ENCODE peak calls at places on chromosomes 5 and 9, in six cellular contexts. P is hepatocyte, F is PC-3, G is left ventricle myocardium inferior, T is ovary, B is AG04450. E is an unnamed sample. For H3K27me3, the result is how much of the 10 kb centered on the place peaks cover.

GRCh38 chr9:72977670-72978069 is 24.8 kb upstream of the ALDH1A1 start:
- DNase-seq in P (no peak), T (no peak), F (no peak), G (no peak), B (no peak), E (no peak)

GRCh38 chr9:77978086-77978781 is 53.4 kb downstream of the GNAQ start:
- DNase-seq in T (no peak), B (no peak), G (no peak), P (no peak), F (no peak), E (no peak)

GRCh38 chr9:129809346-129809745 is 6.4 kb downstream of the TOR1B start:
- DNase-seq in T (no peak), G (no peak), B (no peak), F (no peak), P (no peak), E (no peak)

GRCh38 chr5:31232273-31232888 is 38.9 kb downstream of the CDH6 start:
- DNase-seq in B (peak), T (no peak), P (peak), F (peak), G (no peak), E (no peak)

GRCh38 chr5:150284311-150284710 is 5.3 kb downstream of the CAMK2A start:
- DNase-seq in P (no peak), B (no peak), G (no peak), T (no peak), F (no peak), E (no peak)

GRCh38 chr9:75359638-75360037 is 271.3 kb downstream of the OSTF1 start:
- DNase-seq in F (no peak), B (no peak), T (no peak), P (no peak), G (no peak), E (no peak)

GRCh38 chr5:172059661-172060100 is 53.2 kb upstream of the FBXW11 start:
- DNase-seq in G (no peak), B (no peak), T (no peak), P (no peak), F (peak), E (no peak)

GRCh38 chr5:20335978-20336377 is 348.0 kb upstream of the CDH18 start:
- DNase-seq in B (no peak), G (no peak), T (no peak), F (peak), P (no peak), E (no peak)

GRCh38 chr5:112373888-112374287 is 45.2 kb downstream of the EPB41L4A start:
- DNase-seq in B (no peak), F (no peak), G (no peak), P (no peak), T (no peak), E (no peak)

GRCh38 chr5:54226215-54226614 is 84.2 kb downstream of the ARL15 start:
- DNase-seq in B (no peak), P (no peak), G (no peak), F (no peak), T (no peak), E (no peak)

GRCh38 chr5:94168151-94168550 is 426.8 kb upstream of the POU5F2 start:
- DNase-seq in G (no peak), B (no peak), P (no peak), T (no peak), F (no peak), E (no peak)

GRCh38 chr9:99931155-99931840 is 24.8 kb downstream of the STX17 start:
- DNase-seq in T (no peak), P (no peak), F (no peak), G (no peak), B (no peak), E (no peak)

GRCh38 chr5:143536364-143536763 is 132.9 kb upstream of the NR3C1 start:
- DNase-seq in P (peak), G (no peak), F (peak), T (no peak), B (peak), E (no peak)

GRCh38 chr9:21266733-21267132 is 26.9 kb upstream of the IFNA14 start:
- DNase-seq in G (no peak), B (no peak), F (no peak), T (no peak), P (no peak), E (no peak)
- H3K27me3 ChIP-seq in G (under half), B (under half), F (under half), T (under half), P (under half), E (under half)

DNA sequence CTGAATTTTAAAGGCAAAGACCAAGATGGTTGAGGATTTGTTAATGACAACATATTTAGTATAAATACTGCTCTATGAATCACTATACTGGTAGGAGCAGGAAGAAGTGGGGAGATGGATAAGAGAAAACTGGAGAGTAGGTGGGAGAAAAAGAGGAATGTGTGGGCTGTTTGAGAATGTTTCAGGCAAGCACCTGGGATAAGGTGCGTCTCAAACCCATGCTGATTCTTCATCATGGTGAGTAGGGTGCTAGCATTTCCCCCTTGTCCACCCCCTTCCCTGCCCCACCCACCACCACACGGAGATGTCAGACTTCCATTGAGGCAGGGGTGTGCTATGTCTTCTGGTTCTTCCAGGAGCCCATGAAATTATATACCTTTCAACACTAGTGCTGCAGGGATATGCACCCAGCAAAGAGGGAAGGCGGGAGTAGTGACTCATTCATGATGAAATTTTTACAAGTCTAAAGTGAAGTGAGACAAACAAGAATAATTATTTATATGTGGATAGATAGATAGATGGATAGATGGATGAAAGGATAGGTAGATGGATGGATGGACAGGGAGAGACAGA is 54.3 kb downstream of the MTX3 start:
- DNase-seq in P (no peak), F (peak), G (no peak), T (no peak), B (no peak), E (no peak)
- H3K27ac ChIP-seq in P (no peak), F (no peak), G (peak), T (no peak), B (no peak), E (no peak)

GRCh38 chr5:174731214-174732039 is 7.0 kb downstream of the MSX2 start:
- DNase-seq in T (no peak), B (no peak), G (no peak), F (no peak), P (no peak), E (no peak)

GRCh38 chr5:174725991-174726601 is 1.7 kb downstream of the MSX2 start:
- DNase-seq in B (no peak), F (no peak), G (no peak), P (no peak), T (no peak), E (no peak)

GRCh38 chr5:174727794-174728662 is 3.6 kb downstream of the MSX2 start:
- DNase-seq in T (no peak), B (no peak), F (no peak), P (no peak), G (no peak), E (no peak)

GRCh38 chr5:174726916-174727793 is 2.8 kb downstream of the MSX2 start:
- DNase-seq in F (no peak), B (no peak), T (no peak), G (no peak), P (no peak), E (no peak)

GRCh38 chr5:174729075-174729680 is 4.8 kb downstream of the MSX2 start:
- DNase-seq in T (no peak), B (no peak), F (no peak), G (no peak), P (no peak), E (no peak)
- H3K27me3 ChIP-seq in T (under half), B (under half), F (under half), G (half or more), P (under half), E (under half)

GRCh38 chr9:113591899-113592625 is 128.5 kb downstream of the RGS3 start:
- DNase-seq in F (no peak), G (no peak), P (no peak), B (no peak), T (no peak), E (no peak)
- H3K27ac ChIP-seq in F (no peak), G (peak), P (no peak), B (no peak), T (no peak), E (no peak)

GRCh38 chr5:135072357-135073247 is 38.6 kb upstream of the PITX1 start:
- DNase-seq in F (no peak), T (no peak), P (no peak), G (no peak), B (no peak), E (no peak)

GRCh38 chr5:135073771-135074345 is 39.8 kb upstream of the PITX1 start:
- DNase-seq in P (no peak), F (no peak), G (no peak), T (no peak), B (no peak), E (no peak)

GRCh38 chr5:135079282-135079681 is 45.3 kb upstream of the PITX1 start:
- DNase-seq in P (no peak), G (no peak), F (no peak), B (no peak), T (no peak), E (peak)

GRCh38 chr5:135076801-135077200 is 42.8 kb upstream of the PITX1 start:
- DNase-seq in G (no peak), F (no peak), P (no peak), B (no peak), T (no peak), E (no peak)

GRCh38 chr5:135075621-135076585 is 41.9 kb upstream of the PITX1 start:
- DNase-seq in P (no peak), G (no peak), B (no peak), T (no peak), F (no peak), E (peak)
- H3K27me3 ChIP-seq in P (under half), G (under half), B (under half), T (under half), F (under half), E (under half)

GRCh38 chr5:151491059-151491458 is 43.7 kb downstream of the SLC36A1 start:
- DNase-seq in P (no peak), F (no peak), G (no peak), T (no peak), B (no peak), E (no peak)

GRCh38 chr5:151496041-151496484 is 48.7 kb downstream of the SLC36A1 start:
- DNase-seq in T (no peak), F (no peak), B (no peak), G (no peak), P (no peak), E (no peak)

GRCh38 chr5:151495330-151495729 is 47.9 kb downstream of the SLC36A1 start:
- DNase-seq in B (peak), P (no peak), T (no peak), G (no peak), F (no peak), E (no peak)

GRCh38 chr5:151492729-151493128 is 45.3 kb downstream of the SLC36A1 start:
- DNase-seq in T (no peak), B (peak), G (no peak), P (no peak), F (peak), E (no peak)

DNA sequence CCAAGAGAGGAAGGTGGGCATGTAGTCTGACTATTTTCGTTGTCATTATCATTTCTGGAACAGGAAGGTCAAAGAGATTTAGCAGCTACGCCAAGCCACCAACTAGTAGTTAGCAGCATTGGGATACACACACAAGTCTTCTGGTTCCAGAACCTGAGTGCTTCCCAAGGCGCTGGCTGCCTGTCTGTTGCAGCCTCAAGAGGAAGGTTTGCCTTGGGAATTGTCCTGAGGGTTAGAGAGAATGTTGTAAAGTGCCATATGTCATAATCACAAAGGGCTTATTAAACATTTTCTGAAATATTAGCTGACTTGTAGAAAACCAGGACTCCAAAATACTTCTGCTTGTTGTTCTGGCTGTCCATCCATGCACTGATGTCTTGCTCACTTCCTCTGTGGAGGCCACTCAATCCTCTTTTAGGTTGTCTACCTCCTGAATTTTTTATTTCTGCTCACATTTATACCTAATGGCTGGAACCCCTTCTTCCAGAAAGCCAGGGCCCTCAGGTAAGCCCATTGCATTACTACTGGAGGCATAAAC is 46.3 kb downstream of the SLC36A1 start:
- DNase-seq in P (no peak), F (no peak), T (no peak), G (no peak), B (no peak), E (no peak)
- H3K27ac ChIP-seq in P (no peak), F (no peak), T (no peak), G (no peak), B (no peak), E (no peak)

DNA sequence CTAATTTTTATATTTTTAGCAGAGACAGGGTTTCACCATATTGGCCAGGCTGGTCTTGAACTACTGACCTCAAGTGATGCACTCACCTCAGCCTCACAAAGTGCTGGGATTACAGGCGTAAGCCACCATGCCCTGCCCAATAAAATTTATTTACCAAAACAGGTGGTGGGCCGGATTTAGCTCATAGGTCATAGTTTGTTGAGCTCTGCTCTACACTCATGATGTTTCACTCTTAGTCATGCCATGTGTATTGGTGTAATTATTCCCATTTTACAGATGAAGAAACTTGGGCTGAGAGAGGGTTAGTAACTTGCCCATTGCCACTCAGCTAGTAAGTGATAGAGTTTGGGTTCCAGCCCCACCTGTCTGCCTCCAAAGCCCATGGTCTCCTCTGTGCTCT is 93.1 kb upstream of the WWC1 start:
- DNase-seq in T (no peak), F (no peak), G (no peak), P (no peak), B (no peak), E (no peak)
- H3K27me3 ChIP-seq in T (under half), F (half or more), G (under half), P (under half), B (under half), E (under half)